ENCODE peak calls at places on chromosomes 1 and 21, in ten cellular contexts. X is breast epithelium, C is GM23338, Q is stomach, F is SK-N-SH, Y is transverse colon, J is Panc1, V is spleen, S is H1, K is HCT116. D is an unnamed sample. For H3K27me3, the result is how much of the 10 kb centered on the place peaks cover.

GRCh38 chr1:206461602-206462455 is 8.4 kb upstream of the IKBKE start:
- DNase-seq in X (no peak), C (peak), Q (peak), F (peak), Y (peak), J (peak), V (peak), S (peak), K (peak), D (peak)

GRCh38 chr1:163013826-163014600 is 55.1 kb upstream of the RGS4 start:
- DNase-seq in X (no peak), C (no peak), Q (no peak), F (no peak), Y (no peak), J (no peak), V (no peak), S (no peak), K (no peak), D (no peak)

GRCh38 chr1:37323486-37324377 is 150.6 kb upstream of the ZC3H12A start:
- DNase-seq in X (no peak), C (peak), Q (no peak), F (peak), Y (no peak), J (peak), V (peak), S (peak), K (no peak), D (no peak)

GRCh38 chr1:148318123-148318899 is 164.8 kb downstream of the PPIAL4G start:
- DNase-seq in X (no peak), C (peak), Q (no peak), F (no peak), Y (peak), J (no peak), V (peak), S (peak), K (no peak), D (no peak)

GRCh38 chr1:47725732-47726495 is 271.3 kb downstream of the TRABD2B start:
- DNase-seq in X (peak), C (peak), Q (peak), F (peak), Y (peak), J (peak), V (peak), S (peak), K (peak), D (peak)

GRCh38 chr1:224180783-224181452 is 2.1 kb upstream of the DEGS1 start:
- DNase-seq in X (no peak), C (no peak), Q (no peak), F (no peak), Y (no peak), J (no peak), V (no peak), S (peak), K (no peak), D (no peak)

GRCh38 chr21:21715286-21715969 is 717.2 kb downstream of the NCAM2 start:
- DNase-seq in X (no peak), C (no peak), Q (no peak), F (no peak), Y (no peak), J (no peak), V (no peak), S (no peak), K (no peak), D (no peak)

GRCh38 chr1:44696789-44697188 is 22.3 kb downstream of the ARMH1 start:
- DNase-seq in X (no peak), C (no peak), Q (no peak), F (no peak), Y (no peak), J (no peak), V (peak), S (no peak), K (no peak), D (no peak)

GRCh38 chr1:233075045-233075444 is 124.6 kb downstream of the NTPCR start:
- DNase-seq in X (no peak), C (no peak), Q (no peak), F (no peak), Y (no peak), J (no peak), V (no peak), S (no peak), K (no peak), D (no peak)

GRCh38 chr21:33674226-33674625 is 31.9 kb downstream of the ITSN1 start:
- DNase-seq in X (no peak), C (no peak), Q (no peak), F (no peak), Y (no peak), J (no peak), V (no peak), S (no peak), K (no peak), D (no peak)
- TF ChIP-seq POLR2AphosphoS5 in X (no peak), C (no peak), Q (no peak), F (no peak), Y (no peak), J (no peak), V (no peak), S (no peak), K (no peak), D (no peak)

DNA sequence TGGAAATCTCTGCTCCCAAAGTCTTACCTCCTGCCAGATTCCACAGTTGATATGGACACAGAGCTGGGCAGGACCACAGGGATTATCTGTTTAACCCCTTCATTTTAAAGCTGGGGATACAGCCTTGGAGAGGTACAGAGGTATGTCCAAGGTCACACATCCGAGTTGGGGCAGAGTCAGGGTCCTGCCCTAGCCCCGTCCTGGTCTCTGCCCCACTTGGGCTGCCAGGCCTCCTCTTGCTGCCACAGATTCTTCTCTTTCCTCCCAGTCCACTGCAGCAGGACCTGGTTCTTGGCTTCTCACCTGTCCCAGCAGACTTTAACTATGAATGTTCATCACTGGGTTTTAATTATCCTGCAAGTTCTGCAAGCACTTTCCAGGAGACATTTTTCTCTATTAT is 258.3 kb downstream of the MATN1 start:
- DNase-seq in X (no peak), C (no peak), Q (no peak), F (no peak), Y (no peak), J (no peak), V (peak), S (no peak), K (no peak), D (no peak)
- H3K27me3 ChIP-seq in X (under half), C (under half), Q (under half), F (under half), Y (under half), J (under half), V (under half), S (under half), K (under half), D (under half)

DNA sequence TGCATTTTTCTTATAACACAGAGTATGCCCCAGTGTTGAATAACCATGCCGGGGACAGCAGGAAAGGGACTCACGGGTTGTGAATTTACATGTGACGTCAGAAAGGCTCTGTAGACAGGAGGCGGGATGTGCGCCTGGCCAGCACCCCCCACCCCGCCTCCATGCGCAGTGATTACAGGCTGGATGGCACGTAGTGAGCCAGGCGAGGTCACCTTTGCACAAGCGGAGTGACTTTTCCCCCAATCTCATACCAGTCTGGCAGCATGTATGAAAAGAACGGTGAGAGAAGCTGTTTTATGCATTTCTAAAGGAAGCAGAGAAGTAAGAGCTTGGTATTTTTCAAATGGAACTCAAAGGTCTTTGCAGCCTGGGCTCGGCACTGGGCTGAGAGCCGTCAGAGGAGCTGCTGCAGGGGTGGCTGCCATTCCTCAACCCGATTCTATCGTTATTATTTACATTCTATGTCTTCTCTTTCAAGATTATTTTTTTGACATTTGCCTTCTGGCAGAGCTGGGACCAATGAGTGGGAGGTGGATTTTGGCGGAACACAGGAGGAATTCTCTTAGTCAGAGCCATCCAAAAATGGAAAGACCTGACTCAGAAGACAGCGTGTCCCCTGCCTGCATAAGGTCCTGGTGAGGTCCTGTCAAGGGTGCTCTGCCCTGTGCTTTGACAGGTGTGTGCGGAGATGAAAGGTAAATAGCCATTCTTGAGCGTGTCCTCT is 115.6 kb upstream of the SLC45A1 start:
- DNase-seq in X (peak), C (peak), Q (peak), F (no peak), Y (peak), J (peak), V (peak), S (no peak), K (peak), D (peak)
- H3K4me3 ChIP-seq in X (peak), C (no peak), Q (no peak), F (no peak), Y (no peak), J (no peak), V (no peak), S (no peak), K (peak), D (no peak)

DNA sequence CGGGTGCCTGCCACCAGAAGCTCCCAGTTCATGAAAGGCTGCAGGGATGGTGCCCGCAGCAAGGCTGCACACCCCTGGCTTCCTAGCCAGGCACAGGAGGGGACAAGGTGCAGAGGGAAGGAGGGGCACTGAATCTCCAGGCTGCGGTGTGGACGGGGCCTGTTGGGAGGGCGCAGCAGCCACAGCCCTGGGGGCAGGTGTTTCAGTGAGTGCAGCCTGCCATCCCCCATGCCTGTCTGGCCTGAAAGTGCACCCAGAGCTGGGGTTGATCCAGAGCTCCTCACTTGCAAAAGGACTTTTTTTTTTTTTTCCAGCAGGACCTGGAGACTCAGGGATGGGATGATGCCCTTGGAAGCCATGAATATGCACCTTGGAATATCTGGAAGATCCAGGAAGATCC is 153.7 kb upstream of the C1orf174 start:
- DNase-seq in X (no peak), C (no peak), Q (no peak), F (no peak), Y (no peak), J (no peak), V (no peak), S (peak), K (no peak), D (no peak)
- TF ChIP-seq POLR2AphosphoS5 in X (no peak), C (no peak), Q (no peak), F (no peak), Y (no peak), J (no peak), V (no peak), S (no peak), K (no peak), D (no peak)

GRCh38 chr21:37907076-37907475 is 9.2 kb downstream of the KCNJ6 start:
- DNase-seq in X (no peak), C (no peak), Q (no peak), F (no peak), Y (no peak), J (no peak), V (no peak), S (no peak), K (no peak), D (no peak)

GRCh38 chr21:37903396-37903795 is 12.9 kb downstream of the KCNJ6 start:
- DNase-seq in X (no peak), C (no peak), Q (no peak), F (no peak), Y (no peak), J (no peak), V (no peak), S (no peak), K (no peak), D (no peak)

GRCh38 chr21:37905291-37905690 is 11.0 kb downstream of the KCNJ6 start:
- DNase-seq in X (no peak), C (no peak), Q (no peak), F (no peak), Y (no peak), J (no peak), V (no peak), S (no peak), K (no peak), D (no peak)

GRCh38 chr21:37908691-37909090 is 7.6 kb downstream of the KCNJ6 start:
- DNase-seq in X (no peak), C (no peak), Q (no peak), F (no peak), Y (no peak), J (no peak), V (no peak), S (no peak), K (no peak), D (no peak)

GRCh38 chr21:37904879-37905278 is 11.4 kb downstream of the KCNJ6 start:
- DNase-seq in X (no peak), C (no peak), Q (no peak), F (no peak), Y (no peak), J (no peak), V (no peak), S (no peak), K (no peak), D (no peak)
- H3K27me3 ChIP-seq in X (under half), C (under half), Q (under half), F (under half), Y (under half), J (under half), V (under half), S (under half), K (under half), D (under half)

GRCh38 chr21:33063907-33064622 is 5.9 kb upstream of the OLIG1 start:
- DNase-seq in X (no peak), C (peak), Q (no peak), F (no peak), Y (no peak), J (no peak), V (no peak), S (peak), K (no peak), D (no peak)
- H3K4me3 ChIP-seq in X (no peak), C (peak), Q (no peak), F (no peak), Y (no peak), J (no peak), V (no peak), S (no peak), K (no peak), D (no peak)

D was measured in prostate gland.